ENCODE peak calls at places on chromosomes 13 and 19, in seven cellular contexts. Q, R, N, Z, L, U and J are unnamed samples.
A peak's percentile ranks its signal among the peaks of the same experiment; 100 is the strongest.

GRCh38 chr13:87674143-87674772 is 3.1 kb downstream of the SLITRK5 start:
- DNase-seq in N (no peak), R (no peak), L (no peak), Z (no peak), U (no peak), Q (no peak), J (no peak)

GRCh38 chr13:95319551-95320274 is 18.5 kb upstream of the ABCC4 start:
- DNase-seq in U (no peak), L (no peak), Z (peak; percentile 42), Q (no peak), R (no peak), N (no peak), J (no peak)

GRCh38 chr19:32357720-32358119 is 12.3 kb downstream of the ZNF507 start:
- DNase-seq in L (no peak), R (no peak), Z (peak; percentile 31), N (no peak), U (no peak), Q (no peak), J (no peak)

GRCh38 chr19:31152906-31153305 is 196.3 kb downstream of the TSHZ3 start:
- DNase-seq in L (peak; percentile 38), Q (no peak), Z (no peak), N (no peak), R (no peak), U (no peak), J (no peak)

GRCh38 chr13:50629497-50629896 is 214.0 kb downstream of the DLEU7 start:
- DNase-seq in R (no peak), L (peak; percentile 33), N (no peak), U (no peak), Q (no peak), Z (no peak), J (no peak)

GRCh38 chr13:99383946-99384345 is 76.7 kb upstream of the GPR183 start:
- DNase-seq in N (no peak), R (no peak), L (no peak), Z (no peak), U (no peak), Q (no peak), J (no peak)

GRCh38 chr13:101728615-101729014 is 276.1 kb downstream of the ITGBL1 start:
- DNase-seq in N (no peak), Z (no peak), U (no peak), R (no peak), Q (no peak), L (no peak), J (no peak)

GRCh38 chr13:26614721-26615120 is 57.2 kb downstream of the WASF3 start:
- DNase-seq in L (no peak), U (no peak), R (no peak), Q (no peak), N (peak; percentile 61), Z (no peak), J (no peak)

GRCh38 chr19:10430505-10431253 is 10.3 kb downstream of the PDE4A start:
- DNase-seq in L (peak; percentile 45), R (no peak), N (no peak), U (no peak), Q (no peak), Z (peak; percentile 32), J (no peak)

DNA sequence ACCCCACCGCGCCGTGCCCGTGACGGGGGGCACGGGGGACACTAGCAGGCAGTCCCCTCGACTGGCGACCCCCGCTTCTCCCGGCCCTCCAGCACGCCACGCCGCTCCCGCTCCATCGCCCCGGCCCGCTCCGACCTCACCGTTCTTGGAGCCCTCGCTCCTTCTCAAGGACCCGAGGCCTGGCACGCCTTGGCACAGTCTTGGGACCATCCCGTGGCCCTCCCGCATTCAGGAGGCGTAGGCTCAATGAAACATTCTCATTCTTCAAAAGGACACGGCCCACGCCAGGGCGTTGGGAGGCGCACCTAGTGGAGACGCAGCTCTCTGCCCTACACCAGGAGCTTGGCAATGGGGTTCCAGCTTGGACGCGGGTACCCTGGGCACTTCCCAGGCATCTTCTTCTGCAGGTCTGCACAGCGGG is 473 bp upstream of the CERS1 start:
- DNase-seq in L (peak; percentile 13), Z (no peak), Q (no peak), N (peak; percentile 42), U (no peak), R (no peak), J (no peak)
- TF ChIP-seq CTCF in L (no peak), Z (no peak), Q (no peak), N (no peak), U (no peak), R (no peak), J (no peak)

DNA sequence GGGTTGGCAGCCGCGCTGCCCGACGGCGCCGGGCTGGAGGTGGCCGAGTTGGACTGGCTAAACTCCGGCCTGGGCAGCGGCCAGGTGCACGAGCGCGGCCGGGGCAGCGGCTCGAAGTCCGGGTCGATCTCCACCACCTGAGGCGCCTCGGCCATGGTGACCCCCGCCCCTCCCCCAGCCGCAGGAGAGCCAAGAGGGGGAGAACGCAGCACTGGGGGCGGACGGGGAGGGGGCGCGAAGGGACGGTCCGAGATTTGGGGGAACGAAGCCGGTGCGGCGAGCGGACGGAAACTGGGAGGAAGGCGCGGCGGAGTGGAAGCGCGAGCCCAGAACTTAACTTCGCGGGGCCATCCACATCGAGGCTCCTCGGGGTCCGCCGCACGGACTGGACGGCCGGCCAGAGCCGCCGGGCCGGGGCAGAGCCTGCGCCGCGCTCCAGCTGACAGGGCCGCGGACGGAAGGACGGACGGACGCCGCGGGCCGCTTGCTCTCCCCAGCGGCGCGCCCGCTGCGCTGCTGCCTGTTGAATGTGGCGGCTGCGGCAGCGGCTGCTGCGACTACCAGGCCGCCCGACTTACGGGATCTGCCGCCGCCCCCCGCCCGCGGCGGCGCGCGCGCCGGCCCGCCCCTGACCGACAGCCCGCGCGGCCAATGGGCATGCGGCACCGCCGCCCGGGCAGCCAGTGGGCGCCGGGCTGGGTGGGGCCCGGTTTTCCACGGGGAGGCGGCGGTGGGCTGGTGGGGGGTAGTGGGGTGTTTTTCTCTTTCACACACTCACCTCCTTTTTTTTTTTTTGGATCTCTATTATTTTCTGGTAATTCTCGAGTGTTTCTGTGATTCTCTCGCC is at the start of gene FOXO1:
- DNase-seq in R (peak; percentile 80), N (peak; percentile 80), Z (peak; percentile 78), U (peak; percentile 89), Q (peak; percentile 90), L (peak; percentile 89), J (peak; percentile 78)
- TF ChIP-seq CTCF in R (no peak), N (peak; percentile 2), Z (no peak), U (no peak), Q (no peak), L (no peak), J (no peak)

GRCh38 chr19:38717051-38717450 is 27.2 kb downstream of the CAPN12 start:
- DNase-seq in U (no peak), L (no peak), Q (no peak), N (no peak), Z (no peak), R (no peak), J (no peak)

GRCh38 chr19:38718747-38719543 is 25.3 kb downstream of the CAPN12 start:
- DNase-seq in Z (peak; percentile 38), N (peak; percentile 46), R (no peak), U (peak; percentile 93), Q (no peak), L (peak; percentile 76), J (no peak)

GRCh38 chr19:38719761-38720558 is 24.3 kb downstream of the CAPN12 start:
- DNase-seq in Q (no peak), N (no peak), Z (no peak), L (peak; percentile 72), R (no peak), U (peak; percentile 81), J (no peak)

GRCh38 chr19:38715540-38715939 is 28.7 kb downstream of the CAPN12 start:
- DNase-seq in R (no peak), N (no peak), Z (no peak), L (no peak), Q (no peak), U (no peak), J (no peak)

GRCh38 chr19:38717855-38718254 is 26.4 kb downstream of the CAPN12 start:
- DNase-seq in N (no peak), R (no peak), U (no peak), Z (no peak), L (no peak), Q (no peak), J (no peak)
- TF ChIP-seq CTCF in N (no peak), R (no peak), U (no peak), Z (no peak), L (no peak), Q (no peak), J (no peak)

GRCh38 chr13:49561064-49561410 is 24.3 kb downstream of the RCBTB1 start:
- DNase-seq in Q (no peak), L (peak; percentile 22), Z (no peak), U (no peak), R (no peak), N (no peak), J (no peak)

GRCh38 chr13:49559006-49559405 is 26.4 kb downstream of the RCBTB1 start:
- DNase-seq in R (no peak), N (no peak), Q (no peak), Z (no peak), U (no peak), L (no peak), J (no peak)

GRCh38 chr13:49563513-49563912 is 21.8 kb downstream of the RCBTB1 start:
- DNase-seq in R (no peak), N (no peak), L (peak; percentile 14), Z (peak; percentile 43), Q (no peak), U (no peak), J (no peak)

DNA sequence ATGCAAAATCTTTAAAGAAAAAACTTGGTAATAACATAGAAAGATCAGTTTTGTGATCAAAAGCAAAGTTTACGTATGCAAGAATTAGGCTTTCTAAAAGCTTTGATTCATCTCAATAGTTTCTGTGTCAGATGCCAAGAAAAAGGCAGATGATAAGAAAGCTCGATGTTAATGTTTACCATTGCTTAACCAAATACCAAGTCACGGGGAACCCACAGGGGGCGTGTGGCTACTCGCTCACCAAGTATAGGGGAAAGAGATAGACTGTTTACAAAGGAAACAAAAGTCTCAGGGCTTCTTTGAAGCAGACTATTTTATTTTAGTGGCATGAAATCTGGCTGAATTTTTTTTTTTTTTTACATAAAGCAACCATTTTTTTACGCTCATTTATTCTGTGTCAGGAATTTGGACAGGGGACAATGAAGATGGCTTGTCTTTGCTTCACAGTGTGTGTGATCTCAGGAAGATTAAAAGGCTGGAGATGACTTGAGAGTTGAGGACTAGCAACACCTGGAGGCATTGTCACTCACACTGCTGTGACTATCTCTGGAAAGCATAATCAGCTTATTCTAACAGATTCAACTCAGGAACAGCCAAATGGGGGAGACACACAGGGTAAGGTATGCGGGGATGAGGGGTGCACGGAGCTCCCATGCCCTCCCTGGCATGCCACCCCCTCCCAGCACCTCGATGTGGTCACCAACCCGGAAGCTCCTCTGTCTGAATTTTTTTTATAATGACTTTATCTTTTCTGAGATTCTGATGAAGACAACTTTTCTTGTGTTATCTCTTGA is 24.9 kb downstream of the RCBTB1 start:
- DNase-seq in U (no peak), N (no peak), Q (no peak), L (peak; percentile 20), R (no peak), Z (peak; percentile 31), J (peak; percentile 19)
- TF ChIP-seq CTCF in U (no peak), N (peak; percentile 30), Q (no peak), L (peak; percentile 28), R (no peak), Z (peak; percentile 12), J (peak; percentile 51)

GRCh38 chr13:81012031-81012430 is 671.1 kb upstream of the SPRY2 start:
- DNase-seq in U (no peak), Q (no peak), N (no peak), L (no peak), Z (no peak), R (no peak), J (no peak)
- TF ChIP-seq CTCF in U (no peak), Q (no peak), N (no peak), L (no peak), Z (no peak), R (no peak), J (no peak)

GRCh38 chr13:29589967-29590366 is 5.5 kb downstream of the SLC7A1 start:
- DNase-seq in L (no peak), R (no peak), Z (no peak), Q (no peak), N (no peak), U (no peak), J (no peak)
- TF ChIP-seq CTCF in L (no peak), R (no peak), Z (no peak), Q (no peak), N (no peak), U (no peak), J (peak; percentile 19)